ENCODE peak calls at places on chromosome 16, in eight cellular contexts. L is HL-60, U is ovary, E is AG09319, I is Calu3, Y is BJ, J is choroid plexus epithelial cell, K is GM06990. G is an unnamed sample.

GRCh38 chr16:28974007-28974436 is 556 bp upstream of the SPNS1 start:
- DNase-seq in L (peak), U (peak), E (peak), I (peak), Y (peak), J (peak), K (no peak), G (peak)

GRCh38 chr16:89828870-89829629 is 775 bp downstream of the SPIRE2 start:
- DNase-seq in L (no peak), U (no peak), E (no peak), I (peak), Y (no peak), J (no peak), K (no peak), G (no peak)

GRCh38 chr16:75593825-75594820 is 27.9 kb downstream of the GABARAPL2 start:
- DNase-seq in L (peak), U (no peak), E (peak), I (peak), Y (peak), J (peak), K (no peak), G (peak)

GRCh38 chr16:11171757-11172299 is 84.2 kb downstream of the SOCS1 start:
- DNase-seq in L (no peak), U (no peak), E (no peak), I (no peak), Y (no peak), J (no peak), K (no peak), G (no peak)

GRCh38 chr16:12361016-12361415 is 384.5 kb downstream of the SNX29 start:
- DNase-seq in L (no peak), U (no peak), E (no peak), I (no peak), Y (no peak), J (no peak), K (no peak), G (no peak)

GRCh38 chr16:78237346-78237745 is 137.9 kb downstream of the WWOX start:
- DNase-seq in L (no peak), U (no peak), E (no peak), I (no peak), Y (no peak), J (no peak), K (no peak), G (no peak)

GRCh38 chr16:57916735-57917450 is 54.0 kb downstream of the CNGB1 start:
- DNase-seq in L (no peak), U (no peak), E (no peak), I (peak), Y (no peak), J (peak), K (no peak), G (no peak)

GRCh38 chr16:84502075-84502474 is 2.4 kb downstream of the MEAK7 start:
- DNase-seq in L (no peak), U (no peak), E (no peak), I (no peak), Y (no peak), J (no peak), K (no peak), G (no peak)

GRCh38 chr16:84751947-84752346 is 52.1 kb downstream of the USP10 start:
- DNase-seq in L (peak), U (no peak), E (no peak), I (no peak), Y (no peak), J (peak), K (peak), G (peak)

GRCh38 chr16:81834868-81835267 is 55.8 kb downstream of the PLCG2 start:
- DNase-seq in L (no peak), U (no peak), E (no peak), I (no peak), Y (no peak), J (no peak), K (no peak), G (no peak)

GRCh38 chr16:56679078-56679730 is 3.1 kb upstream of the MT1X start:
- DNase-seq in L (no peak), U (no peak), E (no peak), I (no peak), Y (no peak), J (no peak), K (no peak), G (no peak)

GRCh38 chr16:75589301-75589700 is 23.1 kb downstream of the GABARAPL2 start:
- DNase-seq in L (no peak), U (no peak), E (no peak), I (no peak), Y (no peak), J (no peak), K (no peak), G (no peak)

GRCh38 chr16:48125888-48126287 is 29.9 kb downstream of the ABCC12 start:
- DNase-seq in L (no peak), U (no peak), E (no peak), I (no peak), Y (no peak), J (no peak), K (no peak), G (no peak)

GRCh38 chr16:21611178-21611545 is 11.8 kb downstream of the METTL9 start:
- DNase-seq in L (peak), U (no peak), E (no peak), I (no peak), Y (no peak), J (peak), K (no peak), G (peak)

GRCh38 chr16:11824362-11824761 is 27.0 kb downstream of the RSL1D1 start:
- DNase-seq in L (peak), U (no peak), E (no peak), I (peak), Y (no peak), J (no peak), K (no peak), G (peak)

GRCh38 chr16:65154321-65154720 is 32.5 kb upstream of the CDH11 start:
- DNase-seq in L (no peak), U (no peak), E (no peak), I (no peak), Y (no peak), J (no peak), K (no peak), G (no peak)

GRCh38 chr16:11152205-11152604 is 103.8 kb downstream of the SOCS1 start:
- DNase-seq in L (no peak), U (no peak), E (no peak), I (no peak), Y (no peak), J (no peak), K (no peak), G (no peak)

GRCh38 chr16:49344401-49344800 is 29.2 kb upstream of the C16orf78 start:
- DNase-seq in L (no peak), U (no peak), E (no peak), I (no peak), Y (no peak), J (no peak), K (no peak), G (no peak)

GRCh38 chr16:90008708-90009145 is 10.5 kb downstream of the DBNDD1 start:
- DNase-seq in L (no peak), U (no peak), E (no peak), I (no peak), Y (no peak), J (peak), K (peak), G (no peak)

GRCh38 chr16:31713945-31714898 is 159.4 kb upstream of the ZNF267 start:
- DNase-seq in L (no peak), U (no peak), E (no peak), I (no peak), Y (no peak), J (no peak), K (no peak), G (no peak)

GRCh38 chr16:53809088-53809951 is 105.4 kb downstream of the FTO start:
- DNase-seq in L (no peak), U (no peak), E (no peak), I (no peak), Y (peak), J (peak), K (no peak), G (peak)

GRCh38 chr16:12584488-12585233 is 219.0 kb downstream of the CPPED1 start:
- DNase-seq in L (no peak), U (no peak), E (no peak), I (peak), Y (no peak), J (no peak), K (no peak), G (no peak)

GRCh38 chr16:23836404-23837291 is 865 bp downstream of the PRKCB start:
- DNase-seq in L (no peak), U (no peak), E (no peak), I (no peak), Y (no peak), J (no peak), K (peak), G (no peak)

GRCh38 chr16:57146735-57147134 is 39.1 kb downstream of the PSME3IP1 start:
- DNase-seq in L (no peak), U (no peak), E (no peak), I (peak), Y (no peak), J (no peak), K (no peak), G (no peak)

GRCh38 chr16:85483424-85483823 is 129.7 kb upstream of the GSE1 start:
- DNase-seq in L (no peak), U (no peak), E (no peak), I (no peak), Y (no peak), J (no peak), K (no peak), G (no peak)

GRCh38 chr16:29925805-29926674 is at the start of gene KCTD13:
- DNase-seq in L (peak), U (peak), E (peak), I (peak), Y (peak), J (peak), K (peak), G (peak)

GRCh38 chr16:7513429-7513828 is 180.8 kb downstream of the RBFOX1 start:
- DNase-seq in L (peak), U (no peak), E (no peak), I (no peak), Y (no peak), J (no peak), K (no peak), G (no peak)

DNA sequence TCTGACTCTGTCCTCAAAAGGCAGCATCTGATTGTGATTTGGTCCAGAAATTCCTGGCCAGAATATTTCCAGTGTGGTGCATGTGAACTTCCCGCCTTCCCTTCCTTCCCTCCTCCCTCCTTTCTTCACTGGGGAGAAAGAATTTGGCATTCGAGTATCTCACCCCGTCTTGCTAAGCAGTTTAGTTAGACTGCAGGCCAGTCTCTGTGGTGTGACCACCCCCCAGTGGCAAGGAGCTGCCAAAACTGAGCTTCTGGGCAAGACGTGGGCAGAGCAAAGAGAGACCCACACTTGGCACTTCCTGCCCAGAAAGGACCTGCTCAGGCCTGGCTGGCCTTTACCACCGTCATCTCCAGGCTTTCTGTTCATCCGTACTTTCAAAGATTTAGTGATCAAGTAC is 36.4 kb downstream of the SNX20 start:
- DNase-seq in L (no peak), U (peak), E (peak), I (peak), Y (no peak), J (peak), K (no peak), G (no peak)
- TF ChIP-seq CTCF in L (peak), U (peak), E (peak), I (no peak), Y (peak), J (peak), K (peak), G (peak)

GRCh38 chr16:66275795-66276428 is 90.6 kb upstream of the CDH5 start:
- DNase-seq in L (no peak), U (no peak), E (no peak), I (peak), Y (no peak), J (peak), K (no peak), G (peak)
- TF ChIP-seq CTCF in L (peak), U (no peak), E (peak), I (peak), Y (peak), J (peak), K (peak), G (peak)

GRCh38 chr16:72068930-72069329 is 5.9 kb downstream of the HPR start:
- DNase-seq in L (no peak), U (no peak), E (no peak), I (no peak), Y (no peak), J (no peak), K (no peak), G (no peak)

GRCh38 chr16:72064361-72064894 is 1.4 kb downstream of the HPR start:
- DNase-seq in L (no peak), U (no peak), E (no peak), I (no peak), Y (no peak), J (no peak), K (no peak), G (no peak)

GRCh38 chr16:72061564-72061963 is 1.5 kb upstream of the HPR start:
- DNase-seq in L (no peak), U (no peak), E (no peak), I (no peak), Y (no peak), J (no peak), K (no peak), G (no peak)

GRCh38 chr16:72072514-72073342 is 9.7 kb downstream of the HPR start:
- DNase-seq in L (no peak), U (peak), E (no peak), I (no peak), Y (no peak), J (peak), K (no peak), G (no peak)

DNA sequence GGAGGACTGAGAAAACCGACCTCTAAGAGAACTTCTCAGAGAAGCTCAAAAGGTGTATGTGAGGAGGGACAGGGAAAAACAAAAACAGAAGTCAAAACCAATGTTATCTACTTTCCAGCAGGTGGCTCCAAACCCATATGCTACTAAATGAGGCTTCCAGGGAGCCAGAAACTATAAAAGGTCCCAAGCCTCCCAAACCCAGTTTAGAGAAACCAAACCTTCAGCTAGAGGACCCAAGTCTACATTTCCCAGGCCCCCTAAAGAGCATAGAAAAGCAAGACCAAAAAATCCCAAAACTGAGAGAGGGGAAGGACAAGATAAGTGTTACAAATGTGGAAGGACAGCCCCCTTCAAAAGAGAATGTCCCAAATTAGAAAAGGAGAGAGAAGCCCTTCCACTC is 3.7 kb downstream of the HPR start:
- DNase-seq in L (no peak), U (peak), E (no peak), I (peak), Y (no peak), J (peak), K (no peak), G (peak)
- TF ChIP-seq CTCF in L (peak), U (peak), E (peak), I (peak), Y (peak), J (peak), K (peak), G (peak)

DNA sequence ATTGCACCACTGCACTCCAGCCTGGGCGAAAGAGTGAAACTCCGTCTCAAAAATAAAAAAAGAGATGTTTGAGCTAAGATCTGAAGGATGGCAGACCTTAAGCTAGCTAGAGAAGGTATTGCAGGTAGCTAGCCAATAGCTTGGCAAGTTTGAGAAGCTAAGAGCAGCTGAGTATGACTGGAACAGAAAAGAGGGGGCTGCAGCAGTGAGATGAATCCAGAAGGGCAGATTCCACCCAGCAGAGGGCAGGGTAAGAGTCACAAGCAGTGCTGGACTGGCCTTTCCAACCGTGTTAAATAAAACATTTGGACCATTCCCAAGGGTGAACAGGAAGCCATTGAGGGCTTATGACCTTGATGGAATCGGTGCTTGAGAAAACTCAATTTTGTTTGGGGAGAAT is 5.7 kb upstream of the PHAF1 start:
- DNase-seq in L (no peak), U (no peak), E (no peak), I (peak), Y (no peak), J (peak), K (no peak), G (no peak)
- TF ChIP-seq CTCF in L (no peak), U (no peak), E (peak), I (no peak), Y (peak), J (peak), K (peak), G (peak)

GRCh38 chr16:54890381-54890780 is 40.3 kb upstream of the IRX5 start:
- DNase-seq in L (no peak), U (no peak), E (no peak), I (no peak), Y (no peak), J (no peak), K (no peak), G (no peak)
- TF ChIP-seq CTCF in L (no peak), U (no peak), E (no peak), I (no peak), Y (no peak), J (no peak), K (no peak), G (no peak)

DNA sequence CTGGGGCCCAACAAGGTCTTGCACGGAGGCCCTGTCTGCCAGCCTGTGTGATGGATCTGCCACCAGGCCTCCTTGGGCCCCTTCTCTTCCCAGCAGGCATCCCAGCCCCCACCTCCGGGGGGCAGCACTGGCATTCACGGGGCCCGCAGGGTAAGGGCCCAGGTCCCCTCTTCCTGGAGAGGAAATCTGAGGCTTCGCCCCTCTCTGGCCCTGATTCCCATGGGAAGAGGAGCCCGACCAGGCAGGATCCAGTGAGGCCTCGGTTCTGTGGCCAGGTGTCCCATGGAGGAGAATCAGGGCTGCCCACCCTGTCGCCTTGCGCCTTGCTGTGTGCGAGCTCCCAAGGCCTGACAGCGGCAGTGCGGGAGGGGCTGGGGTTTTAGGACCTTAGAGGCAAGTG is 48.4 kb downstream of the PDPK1 start:
- DNase-seq in L (no peak), U (no peak), E (no peak), I (no peak), Y (no peak), J (no peak), K (no peak), G (no peak)
- TF ChIP-seq CTCF in L (no peak), U (no peak), E (peak), I (no peak), Y (peak), J (peak), K (peak), G (peak)

DNA sequence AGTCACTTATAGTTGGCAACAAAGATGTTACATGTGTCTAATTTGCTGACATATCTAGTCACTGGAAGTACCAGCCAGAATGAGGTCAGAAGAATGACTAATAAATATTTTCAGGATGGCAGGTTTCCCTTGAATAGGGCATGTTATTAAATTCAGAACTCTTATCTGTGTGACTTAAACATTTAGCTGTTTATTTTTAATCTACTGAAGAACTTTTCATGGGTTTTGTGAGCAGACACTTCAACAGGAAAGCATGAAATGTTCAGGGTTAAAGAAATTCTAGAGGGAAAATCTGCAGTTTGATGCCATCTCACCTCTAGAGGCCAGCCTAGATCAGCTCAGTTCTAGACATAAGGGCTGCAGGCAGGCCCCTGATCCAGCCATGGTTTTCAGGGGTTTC is 13.2 kb downstream of the JPT2 start:
- DNase-seq in L (no peak), U (no peak), E (no peak), I (no peak), Y (no peak), J (peak), K (no peak), G (peak)
- TF ChIP-seq CTCF in L (no peak), U (no peak), E (peak), I (no peak), Y (peak), J (peak), K (no peak), G (peak)